ENCODE peak calls at places on chromosomes 13 and 19, in five cellular contexts. One of them, this sample, is unnamed.

GRCh38 chr13:46738055-46738454 is 58.9 kb downstream of the ESD start:
- DNase-seq in GM12878: no peak
- DNase-seq in H1: no peak
- DNase-seq in HCT116: no peak
- DNase-seq in SK-N-SH: no peak
- DNase-seq in this sample: no peak

GRCh38 chr13:74145249-74145970 is 11.2 kb upstream of the KLF12 start:
- DNase-seq in GM12878: no peak
- DNase-seq in H1: no peak
- DNase-seq in HCT116: no peak
- DNase-seq in SK-N-SH: peak
- DNase-seq in this sample: no peak

GRCh38 chr19:3655402-3656072 is 28.9 kb upstream of the CACTIN start:
- DNase-seq in GM12878: no peak
- DNase-seq in H1: no peak
- DNase-seq in HCT116: no peak
- DNase-seq in SK-N-SH: peak
- DNase-seq in this sample: no peak

GRCh38 chr19:1363599-1363998 is 20.1 kb upstream of the NDUFS7 start:
- DNase-seq in GM12878: no peak
- DNase-seq in H1: no peak
- DNase-seq in HCT116: no peak
- DNase-seq in SK-N-SH: no peak
- DNase-seq in this sample: no peak

GRCh38 chr13:95074820-95075219 is 226.4 kb downstream of the ABCC4 start:
- DNase-seq in GM12878: no peak
- DNase-seq in H1: no peak
- DNase-seq in HCT116: no peak
- DNase-seq in SK-N-SH: no peak
- DNase-seq in this sample: no peak

GRCh38 chr13:51453308-51453958 is 597 bp upstream of the INTS6 start:
- DNase-seq in GM12878: peak
- DNase-seq in H1: no peak
- DNase-seq in HCT116: no peak
- DNase-seq in SK-N-SH: peak
- DNase-seq in this sample: no peak

GRCh38 chr19:17719730-17720486 is 628 bp downstream of the MAP1S start:
- DNase-seq in GM12878: no peak
- DNase-seq in H1: no peak
- DNase-seq in HCT116: no peak
- DNase-seq in SK-N-SH: peak
- DNase-seq in this sample: no peak

GRCh38 chr19:36418287-36419001 is at the start of gene ZFP82:
- DNase-seq in GM12878: peak
- DNase-seq in H1: peak
- DNase-seq in HCT116: no peak
- DNase-seq in SK-N-SH: peak
- DNase-seq in this sample: no peak

GRCh38 chr19:54418030-54418929 is 3.0 kb downstream of the TTYH1 start:
- DNase-seq in GM12878: no peak
- DNase-seq in H1: peak
- DNase-seq in HCT116: no peak
- DNase-seq in SK-N-SH: no peak
- DNase-seq in this sample: no peak

GRCh38 chr19:996051-996838 is 4.0 kb upstream of the GRIN3B start:
- DNase-seq in GM12878: no peak
- DNase-seq in H1: peak
- DNase-seq in HCT116: no peak
- DNase-seq in SK-N-SH: peak
- DNase-seq in this sample: no peak

GRCh38 chr19:36876993-36877938 is 26.6 kb downstream of the ZNF345 start:
- DNase-seq in GM12878: no peak
- DNase-seq in H1: no peak
- DNase-seq in HCT116: no peak
- DNase-seq in SK-N-SH: no peak
- DNase-seq in this sample: no peak

GRCh38 chr19:4831351-4832340 is at the start of gene TICAM1:
- DNase-seq in GM12878: no peak
- DNase-seq in H1: peak
- DNase-seq in HCT116: no peak
- DNase-seq in SK-N-SH: peak
- DNase-seq in this sample: no peak

GRCh38 chr19:48103922-48104321 is 6.7 kb downstream of the PLA2G4C start:
- DNase-seq in GM12878: no peak
- DNase-seq in H1: no peak
- DNase-seq in HCT116: no peak
- DNase-seq in SK-N-SH: no peak
- DNase-seq in this sample: no peak

DNA sequence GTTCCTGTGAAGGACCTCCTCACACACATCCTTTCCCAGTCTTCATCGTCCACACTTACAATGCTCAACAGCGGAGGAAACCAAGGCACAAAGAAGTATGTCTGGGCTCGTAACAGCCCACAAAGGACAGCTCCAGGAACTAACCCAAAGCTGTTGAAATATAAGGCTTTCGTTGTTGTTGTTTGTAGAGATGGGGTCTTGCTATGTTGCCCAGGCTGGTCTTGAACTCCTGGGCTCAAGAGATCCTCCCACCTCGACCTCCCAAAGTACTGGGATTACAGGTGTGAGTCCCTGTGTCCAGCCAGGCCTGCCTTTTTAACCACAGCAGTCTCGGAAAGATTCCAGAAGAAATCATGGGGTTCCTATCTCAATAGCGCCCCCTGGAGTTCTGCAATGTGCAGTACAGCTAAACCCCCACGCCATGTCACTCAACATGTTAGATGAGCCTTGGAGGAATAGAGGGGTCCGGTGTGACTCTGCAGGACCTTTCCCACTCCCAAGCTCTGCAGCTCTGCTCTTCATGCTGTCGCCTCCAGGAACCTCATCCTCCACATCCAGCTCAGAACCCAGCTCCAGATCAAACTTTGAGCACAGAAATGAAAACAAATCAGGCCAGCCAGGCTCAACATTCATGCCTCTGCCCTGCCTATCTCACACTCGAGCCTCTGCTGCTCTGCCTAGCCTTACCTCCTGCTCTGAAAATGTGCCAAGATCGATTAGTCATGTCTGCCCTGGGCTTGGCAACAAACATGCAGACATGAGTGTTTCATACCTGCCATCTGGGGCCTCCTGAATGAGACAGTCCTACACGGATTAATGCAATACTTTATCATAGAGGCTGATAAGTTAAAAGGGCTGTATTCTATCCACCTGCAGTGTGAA is 7.5 kb downstream of the PLA2G4C start:
- DNase-seq in GM12878: no peak
- DNase-seq in H1: peak
- DNase-seq in HCT116: peak
- DNase-seq in SK-N-SH: peak
- DNase-seq in this sample: no peak
- TF ChIP-seq SIN3A in GM12878: no peak
- TF ChIP-seq SIN3A in H1: no peak
- TF ChIP-seq SIN3A in HCT116: no peak
- TF ChIP-seq SIN3A in SK-N-SH: no peak
- TF ChIP-seq SIN3A in this sample: no peak

GRCh38 chr19:34034318-34034846 is 137.9 kb upstream of the LSM14A start:
- DNase-seq in GM12878: no peak
- DNase-seq in H1: no peak
- DNase-seq in HCT116: no peak
- DNase-seq in SK-N-SH: no peak
- DNase-seq in this sample: no peak
- TF ChIP-seq POLR2AphosphoS5 in GM12878: no peak
- TF ChIP-seq POLR2AphosphoS5 in H1: no peak
- TF ChIP-seq POLR2AphosphoS5 in HCT116: no peak
- TF ChIP-seq POLR2AphosphoS5 in SK-N-SH: no peak
- TF ChIP-seq POLR2AphosphoS5 in this sample: no peak

GRCh38 chr13:28494537-28494860 is 429 bp downstream of the FLT1 start:
- DNase-seq in GM12878: no peak
- DNase-seq in H1: no peak
- DNase-seq in HCT116: no peak
- DNase-seq in SK-N-SH: no peak
- DNase-seq in this sample: no peak
- TF ChIP-seq SIN3A in GM12878: no peak
- TF ChIP-seq SIN3A in H1: peak
- TF ChIP-seq SIN3A in HCT116: no peak
- TF ChIP-seq SIN3A in SK-N-SH: no peak
- TF ChIP-seq SIN3A in this sample: no peak

GRCh38 chr13:99971576-99972189 is at the start of gene ZIC5:
- DNase-seq in GM12878: no peak
- DNase-seq in H1: peak
- DNase-seq in HCT116: no peak
- DNase-seq in SK-N-SH: peak
- DNase-seq in this sample: no peak

GRCh38 chr13:99970761-99971575 is 599 bp downstream of the ZIC5 start:
- DNase-seq in GM12878: no peak
- DNase-seq in H1: peak
- DNase-seq in HCT116: no peak
- DNase-seq in SK-N-SH: peak
- DNase-seq in this sample: no peak

GRCh38 chr13:99969368-99969933 is 2.1 kb downstream of the ZIC5 start:
- DNase-seq in GM12878: no peak
- DNase-seq in H1: no peak
- DNase-seq in HCT116: no peak
- DNase-seq in SK-N-SH: peak
- DNase-seq in this sample: no peak

GRCh38 chr13:99968521-99969367 is 2.8 kb downstream of the ZIC5 start:
- DNase-seq in GM12878: no peak
- DNase-seq in H1: no peak
- DNase-seq in HCT116: no peak
- DNase-seq in SK-N-SH: peak
- DNase-seq in this sample: no peak

DNA sequence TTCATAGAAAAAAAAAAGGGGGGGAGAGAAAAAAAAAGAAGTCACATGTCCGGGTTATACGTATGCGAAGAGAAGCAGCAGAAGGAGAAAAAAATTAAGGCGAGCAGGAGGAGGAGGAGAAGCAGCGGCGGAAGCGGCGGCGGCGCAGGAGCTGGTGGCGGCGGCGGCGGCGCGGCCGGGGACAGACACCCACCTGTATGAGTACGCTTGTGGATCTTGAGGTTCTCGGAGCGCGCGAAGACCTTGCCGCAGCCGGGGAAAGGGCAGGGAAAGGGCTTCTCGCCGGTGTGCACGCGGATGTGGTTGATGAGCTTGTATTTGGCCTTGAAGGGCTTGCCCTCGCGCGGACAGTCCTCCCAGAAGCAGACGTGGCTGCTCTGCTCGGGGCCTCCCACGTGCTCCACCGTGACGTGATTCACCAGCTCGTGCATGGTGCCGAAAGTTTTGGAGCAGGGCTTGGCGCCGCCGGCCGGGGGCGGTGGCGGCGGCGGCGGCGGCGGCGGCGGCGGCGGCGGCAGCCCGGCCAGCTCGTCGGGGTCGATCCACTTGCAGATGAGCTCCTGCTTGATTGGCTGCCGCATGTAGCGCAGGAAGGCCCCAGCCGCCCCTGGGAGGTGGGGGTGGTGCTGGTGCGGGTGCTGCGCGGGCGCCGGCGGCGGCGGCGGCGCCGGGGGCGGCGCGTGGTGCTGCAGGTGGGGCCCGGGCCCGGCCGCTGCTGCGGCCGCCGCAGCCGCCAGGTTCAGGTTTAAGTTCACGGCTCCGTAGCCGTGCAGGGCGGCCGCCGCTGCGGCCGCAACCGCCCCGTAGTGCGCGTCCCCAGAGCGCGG is 1.4 kb downstream of the ZIC5 start:
- DNase-seq in GM12878: no peak
- DNase-seq in H1: peak
- DNase-seq in HCT116: peak
- DNase-seq in SK-N-SH: no peak
- DNase-seq in this sample: no peak
- TF ChIP-seq POLR2AphosphoS5 in GM12878: no peak
- TF ChIP-seq POLR2AphosphoS5 in H1: no peak
- TF ChIP-seq POLR2AphosphoS5 in HCT116: peak
- TF ChIP-seq POLR2AphosphoS5 in SK-N-SH: no peak
- TF ChIP-seq POLR2AphosphoS5 in this sample: no peak

GRCh38 chr13:24385902-24386301 is 76.5 kb downstream of the C1QTNF9 start:
- DNase-seq in GM12878: no peak
- DNase-seq in H1: no peak
- DNase-seq in HCT116: no peak
- DNase-seq in SK-N-SH: no peak
- DNase-seq in this sample: no peak

GRCh38 chr13:24386816-24387708 is 77.7 kb downstream of the C1QTNF9 start:
- DNase-seq in GM12878: no peak
- DNase-seq in H1: no peak
- DNase-seq in HCT116: no peak
- DNase-seq in SK-N-SH: no peak
- DNase-seq in this sample: no peak

GRCh38 chr13:24392972-24393371 is 83.6 kb downstream of the C1QTNF9 start:
- DNase-seq in GM12878: no peak
- DNase-seq in H1: no peak
- DNase-seq in HCT116: no peak
- DNase-seq in SK-N-SH: no peak
- DNase-seq in this sample: no peak

GRCh38 chr13:24389506-24389905 is 80.1 kb downstream of the C1QTNF9 start:
- DNase-seq in GM12878: no peak
- DNase-seq in H1: no peak
- DNase-seq in HCT116: no peak
- DNase-seq in SK-N-SH: no peak
- DNase-seq in this sample: no peak
- TF ChIP-seq SIN3A in GM12878: no peak
- TF ChIP-seq SIN3A in H1: no peak
- TF ChIP-seq SIN3A in HCT116: no peak
- TF ChIP-seq SIN3A in SK-N-SH: no peak
- TF ChIP-seq SIN3A in this sample: no peak

GRCh38 chr19:7478173-7478842 is 10.5 kb downstream of the PEX11G start:
- DNase-seq in GM12878: no peak
- DNase-seq in H1: no peak
- DNase-seq in HCT116: no peak
- DNase-seq in SK-N-SH: peak
- DNase-seq in this sample: no peak
- TF ChIP-seq POLR2AphosphoS5 in GM12878: peak
- TF ChIP-seq POLR2AphosphoS5 in H1: peak
- TF ChIP-seq POLR2AphosphoS5 in HCT116: peak
- TF ChIP-seq POLR2AphosphoS5 in SK-N-SH: no peak
- TF ChIP-seq POLR2AphosphoS5 in this sample: no peak